ENCODE peak calls at places on chromosomes 16 and 17, in eight cellular contexts. One of them, this sample, is unnamed.

GRCh38 chr16:84013787-84014569 is 28.6 kb downstream of the SLC38A8 start:
- DNase-seq in GM23338: peak
- DNase-seq in transverse colon: peak
- DNase-seq in endothelial cell of umbilical vein: peak
- DNase-seq in K562: peak
- DNase-seq in suprapubic skin: no peak
- DNase-seq in esophagus muscularis mucosa: no peak
- DNase-seq in SK-N-SH: peak
- DNase-seq in this sample: peak

GRCh38 chr16:86319871-86320270 is 190.5 kb upstream of the FOXF1 start:
- DNase-seq in GM23338: no peak
- DNase-seq in transverse colon: no peak
- DNase-seq in endothelial cell of umbilical vein: no peak
- DNase-seq in K562: no peak
- DNase-seq in suprapubic skin: no peak
- DNase-seq in esophagus muscularis mucosa: no peak
- DNase-seq in SK-N-SH: no peak
- DNase-seq in this sample: no peak

GRCh38 chr16:53129281-53130192 is 74.7 kb downstream of the CHD9 start:
- DNase-seq in GM23338: peak
- DNase-seq in transverse colon: no peak
- DNase-seq in endothelial cell of umbilical vein: no peak
- DNase-seq in K562: no peak
- DNase-seq in suprapubic skin: no peak
- DNase-seq in esophagus muscularis mucosa: no peak
- DNase-seq in SK-N-SH: peak
- DNase-seq in this sample: no peak

GRCh38 chr16:8627456-8627855 is 6.0 kb downstream of the METTL22 start:
- DNase-seq in GM23338: no peak
- DNase-seq in transverse colon: no peak
- DNase-seq in endothelial cell of umbilical vein: no peak
- DNase-seq in K562: no peak
- DNase-seq in suprapubic skin: no peak
- DNase-seq in esophagus muscularis mucosa: no peak
- DNase-seq in SK-N-SH: no peak
- DNase-seq in this sample: no peak

GRCh38 chr17:21363776-21364642 is 12.1 kb upstream of the KCNJ12 start:
- DNase-seq in GM23338: no peak
- DNase-seq in transverse colon: no peak
- DNase-seq in endothelial cell of umbilical vein: no peak
- DNase-seq in K562: no peak
- DNase-seq in suprapubic skin: no peak
- DNase-seq in esophagus muscularis mucosa: no peak
- DNase-seq in SK-N-SH: no peak
- DNase-seq in this sample: no peak

GRCh38 chr16:86512301-86512859 is 2.1 kb downstream of the FOXF1 start:
- DNase-seq in GM23338: no peak
- DNase-seq in transverse colon: no peak
- DNase-seq in endothelial cell of umbilical vein: no peak
- DNase-seq in K562: no peak
- DNase-seq in suprapubic skin: no peak
- DNase-seq in esophagus muscularis mucosa: no peak
- DNase-seq in SK-N-SH: no peak
- DNase-seq in this sample: no peak

GRCh38 chr16:85137323-85138072 is 25.2 kb upstream of the CIBAR2 start:
- DNase-seq in GM23338: no peak
- DNase-seq in transverse colon: peak
- DNase-seq in endothelial cell of umbilical vein: peak
- DNase-seq in K562: peak
- DNase-seq in suprapubic skin: peak
- DNase-seq in esophagus muscularis mucosa: peak
- DNase-seq in SK-N-SH: peak
- DNase-seq in this sample: peak

GRCh38 chr17:14359251-14359939 is 58.5 kb downstream of the HS3ST3B1 start:
- DNase-seq in GM23338: no peak
- DNase-seq in transverse colon: no peak
- DNase-seq in endothelial cell of umbilical vein: no peak
- DNase-seq in K562: no peak
- DNase-seq in suprapubic skin: no peak
- DNase-seq in esophagus muscularis mucosa: no peak
- DNase-seq in SK-N-SH: no peak
- DNase-seq in this sample: no peak

GRCh38 chr16:23514381-23515152 is 4.3 kb upstream of the GGA2 start:
- DNase-seq in GM23338: no peak
- DNase-seq in transverse colon: no peak
- DNase-seq in endothelial cell of umbilical vein: no peak
- DNase-seq in K562: no peak
- DNase-seq in suprapubic skin: no peak
- DNase-seq in esophagus muscularis mucosa: no peak
- DNase-seq in SK-N-SH: no peak
- DNase-seq in this sample: no peak

DNA sequence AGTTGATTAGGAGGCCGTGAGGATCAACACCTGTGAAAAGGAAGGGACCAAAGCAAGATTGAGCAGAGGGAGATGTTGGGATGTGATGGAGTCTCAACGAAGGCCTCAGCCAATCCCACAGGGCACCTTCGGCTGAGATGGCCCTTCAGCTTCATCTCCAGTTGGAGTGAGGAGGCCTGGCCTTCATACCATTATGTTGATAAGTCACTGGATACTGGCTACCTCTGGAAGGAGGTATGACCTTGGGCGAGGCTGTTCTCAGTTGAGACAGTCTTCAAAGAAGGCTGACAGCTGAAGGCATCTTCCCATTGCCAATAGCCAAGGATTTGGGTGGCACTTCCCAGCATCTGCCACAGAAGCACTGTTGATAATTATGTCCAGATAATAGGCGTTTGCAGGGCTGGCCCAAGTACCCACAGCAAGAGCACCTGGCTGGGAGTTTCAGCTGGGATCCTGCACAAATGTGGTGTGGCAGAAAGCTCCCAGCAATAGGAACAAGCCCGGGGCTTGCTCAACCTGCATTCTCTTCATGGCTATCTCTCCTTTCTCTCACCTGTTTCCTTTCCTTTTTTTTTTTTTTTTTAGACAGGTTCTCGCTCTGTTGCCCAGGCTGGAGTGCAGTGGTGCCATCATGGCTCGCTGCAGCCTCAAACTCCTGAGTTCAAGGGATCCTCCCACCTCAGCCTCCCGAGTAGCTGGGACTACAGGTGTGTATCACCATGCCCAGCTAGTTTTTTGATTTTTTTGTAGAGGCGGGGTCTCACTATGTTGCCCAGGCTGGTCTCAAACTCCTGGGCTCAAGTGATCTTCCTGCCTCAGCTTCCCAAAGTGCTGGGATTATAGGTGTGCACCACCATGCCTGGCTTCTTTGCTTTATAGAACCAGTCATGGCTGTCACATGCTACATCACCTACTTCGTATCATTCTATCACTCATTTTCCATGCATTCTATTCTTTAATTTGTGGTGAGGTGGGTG is 18.2 kb upstream of the MAP3K14 start:
- DNase-seq in GM23338: no peak
- DNase-seq in transverse colon: peak
- DNase-seq in endothelial cell of umbilical vein: no peak
- DNase-seq in K562: no peak
- DNase-seq in suprapubic skin: peak
- DNase-seq in esophagus muscularis mucosa: peak
- DNase-seq in SK-N-SH: no peak
- DNase-seq in this sample: no peak
- TF ChIP-seq POLR2AphosphoS5 in GM23338: no peak
- TF ChIP-seq POLR2AphosphoS5 in transverse colon: no peak
- TF ChIP-seq POLR2AphosphoS5 in endothelial cell of umbilical vein: no peak
- TF ChIP-seq POLR2AphosphoS5 in K562: no peak
- TF ChIP-seq POLR2AphosphoS5 in suprapubic skin: no peak
- TF ChIP-seq POLR2AphosphoS5 in esophagus muscularis mucosa: no peak
- TF ChIP-seq POLR2AphosphoS5 in SK-N-SH: no peak
- TF ChIP-seq POLR2AphosphoS5 in this sample: no peak

GRCh38 chr17:56834380-56835258 is 668 bp downstream of the DGKE start:
- DNase-seq in GM23338: peak
- DNase-seq in transverse colon: peak
- DNase-seq in endothelial cell of umbilical vein: peak
- DNase-seq in K562: peak
- DNase-seq in suprapubic skin: peak
- DNase-seq in esophagus muscularis mucosa: no peak
- DNase-seq in SK-N-SH: peak
- DNase-seq in this sample: peak

GRCh38 chr17:56833812-56834379 is at the start of the genes C17orf67 and DGKE:
- DNase-seq in GM23338: peak
- DNase-seq in transverse colon: peak
- DNase-seq in endothelial cell of umbilical vein: peak
- DNase-seq in K562: peak
- DNase-seq in suprapubic skin: peak
- DNase-seq in esophagus muscularis mucosa: peak
- DNase-seq in SK-N-SH: peak
- DNase-seq in this sample: peak

GRCh38 chr17:56832446-56832845 is 1.3 kb downstream of the C17orf67 start:
- DNase-seq in GM23338: peak
- DNase-seq in transverse colon: no peak
- DNase-seq in endothelial cell of umbilical vein: no peak
- DNase-seq in K562: no peak
- DNase-seq in suprapubic skin: no peak
- DNase-seq in esophagus muscularis mucosa: no peak
- DNase-seq in SK-N-SH: no peak
- DNase-seq in this sample: no peak

GRCh38 chr17:56833023-56833811 is 503 bp downstream of the C17orf67 start:
- DNase-seq in GM23338: peak
- DNase-seq in transverse colon: peak
- DNase-seq in endothelial cell of umbilical vein: peak
- DNase-seq in K562: peak
- DNase-seq in suprapubic skin: peak
- DNase-seq in esophagus muscularis mucosa: no peak
- DNase-seq in SK-N-SH: peak
- DNase-seq in this sample: peak

DNA sequence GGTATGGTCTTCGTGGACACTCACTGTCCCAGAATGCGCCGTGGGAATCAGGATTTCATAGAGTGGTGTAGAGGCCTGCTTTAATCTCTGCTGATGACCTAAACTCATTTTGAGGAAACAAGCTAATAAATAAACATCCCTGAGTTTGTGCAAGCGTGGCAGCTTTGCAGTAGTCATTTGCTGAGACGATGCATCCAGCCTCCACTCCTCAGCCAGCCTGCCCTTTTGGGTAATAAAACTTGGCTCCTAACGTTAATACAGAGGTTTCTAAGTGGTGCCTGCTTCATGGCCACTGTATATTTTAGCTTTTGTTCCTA is 1.3 kb downstream of the DGKE start:
- DNase-seq in GM23338: no peak
- DNase-seq in transverse colon: no peak
- DNase-seq in endothelial cell of umbilical vein: no peak
- DNase-seq in K562: no peak
- DNase-seq in suprapubic skin: no peak
- DNase-seq in esophagus muscularis mucosa: no peak
- DNase-seq in SK-N-SH: no peak
- DNase-seq in this sample: no peak
- H3K4me3 ChIP-seq in GM23338: peak
- H3K4me3 ChIP-seq in transverse colon: peak
- H3K4me3 ChIP-seq in endothelial cell of umbilical vein: peak
- H3K4me3 ChIP-seq in K562: peak
- H3K4me3 ChIP-seq in suprapubic skin: peak
- H3K4me3 ChIP-seq in esophagus muscularis mucosa: peak
- H3K4me3 ChIP-seq in SK-N-SH: peak
- H3K4me3 ChIP-seq in this sample: peak

GRCh38 chr16:69848635-69849545 is 86.8 kb downstream of the WWP2 start:
- DNase-seq in GM23338: no peak
- DNase-seq in transverse colon: peak
- DNase-seq in endothelial cell of umbilical vein: peak
- DNase-seq in K562: no peak
- DNase-seq in suprapubic skin: peak
- DNase-seq in esophagus muscularis mucosa: peak
- DNase-seq in SK-N-SH: no peak
- DNase-seq in this sample: peak
- TF ChIP-seq POLR2AphosphoS5 in GM23338: no peak
- TF ChIP-seq POLR2AphosphoS5 in transverse colon: peak
- TF ChIP-seq POLR2AphosphoS5 in endothelial cell of umbilical vein: no peak
- TF ChIP-seq POLR2AphosphoS5 in K562: no peak
- TF ChIP-seq POLR2AphosphoS5 in suprapubic skin: no peak
- TF ChIP-seq POLR2AphosphoS5 in esophagus muscularis mucosa: no peak
- TF ChIP-seq POLR2AphosphoS5 in SK-N-SH: no peak
- TF ChIP-seq POLR2AphosphoS5 in this sample: no peak

GRCh38 chr17:42518755-42519545 is 17.1 kb upstream of the NAGLU start:
- DNase-seq in GM23338: no peak
- DNase-seq in transverse colon: peak
- DNase-seq in endothelial cell of umbilical vein: peak
- DNase-seq in K562: peak
- DNase-seq in suprapubic skin: no peak
- DNase-seq in esophagus muscularis mucosa: no peak
- DNase-seq in SK-N-SH: no peak
- DNase-seq in this sample: peak

GRCh38 chr17:42520540-42520951 is 15.5 kb upstream of the NAGLU start:
- DNase-seq in GM23338: peak
- DNase-seq in transverse colon: no peak
- DNase-seq in endothelial cell of umbilical vein: no peak
- DNase-seq in K562: peak
- DNase-seq in suprapubic skin: no peak
- DNase-seq in esophagus muscularis mucosa: no peak
- DNase-seq in SK-N-SH: no peak
- DNase-seq in this sample: no peak

GRCh38 chr17:42518046-42518754 is 17.8 kb upstream of the NAGLU start:
- DNase-seq in GM23338: no peak
- DNase-seq in transverse colon: peak
- DNase-seq in endothelial cell of umbilical vein: peak
- DNase-seq in K562: peak
- DNase-seq in suprapubic skin: peak
- DNase-seq in esophagus muscularis mucosa: peak
- DNase-seq in SK-N-SH: no peak
- DNase-seq in this sample: peak

GRCh38 chr17:42521036-42521435 is 15.0 kb upstream of the NAGLU start:
- DNase-seq in GM23338: no peak
- DNase-seq in transverse colon: no peak
- DNase-seq in endothelial cell of umbilical vein: peak
- DNase-seq in K562: no peak
- DNase-seq in suprapubic skin: no peak
- DNase-seq in esophagus muscularis mucosa: no peak
- DNase-seq in SK-N-SH: no peak
- DNase-seq in this sample: no peak

DNA sequence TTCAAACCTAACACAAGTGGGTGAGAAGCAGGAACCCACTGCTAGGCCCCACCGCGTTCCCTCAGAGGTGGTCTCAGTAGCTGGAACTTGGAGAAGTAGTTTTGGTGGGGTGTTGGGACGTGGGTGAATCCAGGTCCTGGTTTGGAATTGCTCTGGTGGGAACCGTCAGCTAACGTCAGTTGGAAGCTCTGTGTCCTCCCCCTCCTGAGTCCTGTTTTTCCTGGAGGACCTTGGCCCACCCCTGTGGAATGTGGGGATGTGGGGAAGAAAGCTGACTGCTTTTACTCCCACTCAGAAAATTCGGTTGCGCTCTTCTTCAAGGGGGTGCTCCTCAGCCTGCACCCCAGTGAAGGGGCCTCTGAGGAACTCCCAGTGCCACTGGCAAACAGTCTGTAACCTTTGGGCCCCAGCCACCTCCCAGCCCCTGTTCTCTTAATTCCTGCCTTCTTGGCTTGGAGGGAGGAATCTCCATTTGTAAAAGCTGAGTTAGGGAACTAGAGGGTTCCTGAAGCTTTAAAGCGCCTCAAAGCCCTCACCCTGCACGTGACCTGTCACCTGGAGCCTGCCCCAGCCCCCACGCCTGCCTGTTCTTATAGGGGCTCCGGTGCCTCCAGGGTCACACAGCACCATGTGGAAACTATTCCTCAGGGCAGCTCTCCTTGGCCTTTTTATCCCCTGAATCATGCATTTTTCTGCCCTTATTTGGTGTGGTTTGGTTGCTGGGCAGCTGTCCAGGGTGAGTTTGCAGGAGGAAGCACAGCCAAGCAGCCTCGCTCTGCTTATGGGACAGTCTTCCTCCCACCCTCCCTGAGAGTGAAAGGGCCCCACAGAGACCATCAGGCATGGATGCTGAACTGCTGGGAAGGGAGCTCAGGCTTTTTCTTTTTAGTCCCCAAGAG is 16.2 kb upstream of the NAGLU start:
- DNase-seq in GM23338: peak
- DNase-seq in transverse colon: peak
- DNase-seq in endothelial cell of umbilical vein: peak
- DNase-seq in K562: no peak
- DNase-seq in suprapubic skin: peak
- DNase-seq in esophagus muscularis mucosa: peak
- DNase-seq in SK-N-SH: no peak
- DNase-seq in this sample: peak
- H3K4me3 ChIP-seq in GM23338: peak
- H3K4me3 ChIP-seq in transverse colon: no peak
- H3K4me3 ChIP-seq in endothelial cell of umbilical vein: peak
- H3K4me3 ChIP-seq in K562: no peak
- H3K4me3 ChIP-seq in suprapubic skin: no peak
- H3K4me3 ChIP-seq in esophagus muscularis mucosa: peak
- H3K4me3 ChIP-seq in SK-N-SH: no peak
- H3K4me3 ChIP-seq in this sample: no peak